ENCODE peak calls at places on chromosomes 12 and 14, in seven cellular contexts. One of them, this sample, is unnamed.

GRCh38 chr12:44968960-44969359 is 81.9 kb downstream of the DBX2 start:
- DNase-seq in ovary: no peak
- DNase-seq in astrocyte: no peak
- DNase-seq in neural progenitor cell: no peak
- DNase-seq in adrenal gland: no peak
- DNase-seq in progenitor cell of endocrine pancreas: no peak
- DNase-seq in GM13976: no peak
- DNase-seq in this sample: no peak

GRCh38 chr14:90693413-90693812 is 122.8 kb downstream of the TTC7B start:
- DNase-seq in ovary: no peak
- DNase-seq in astrocyte: no peak
- DNase-seq in neural progenitor cell: no peak
- DNase-seq in adrenal gland: no peak
- DNase-seq in progenitor cell of endocrine pancreas: no peak
- DNase-seq in GM13976: no peak
- DNase-seq in this sample: no peak

GRCh38 chr14:89660183-89660582 is 243.2 kb upstream of the FOXN3 start:
- DNase-seq in ovary: no peak
- DNase-seq in astrocyte: peak
- DNase-seq in neural progenitor cell: no peak
- DNase-seq in adrenal gland: no peak
- DNase-seq in progenitor cell of endocrine pancreas: no peak
- DNase-seq in GM13976: no peak
- DNase-seq in this sample: no peak

GRCh38 chr12:7146906-7147305 is 16.7 kb downstream of the CLSTN3 start:
- DNase-seq in ovary: no peak
- DNase-seq in astrocyte: no peak
- DNase-seq in neural progenitor cell: no peak
- DNase-seq in adrenal gland: no peak
- DNase-seq in progenitor cell of endocrine pancreas: no peak
- DNase-seq in GM13976: no peak
- DNase-seq in this sample: no peak

GRCh38 chr14:64566651-64567122 is 16.9 kb downstream of the PPP1R36 start:
- DNase-seq in ovary: no peak
- DNase-seq in astrocyte: no peak
- DNase-seq in neural progenitor cell: no peak
- DNase-seq in adrenal gland: no peak
- DNase-seq in progenitor cell of endocrine pancreas: no peak
- DNase-seq in GM13976: no peak
- DNase-seq in this sample: no peak

GRCh38 chr12:115273446-115273845 is 589.5 kb upstream of the TBX3 start:
- DNase-seq in ovary: no peak
- DNase-seq in astrocyte: peak
- DNase-seq in neural progenitor cell: no peak
- DNase-seq in adrenal gland: no peak
- DNase-seq in progenitor cell of endocrine pancreas: no peak
- DNase-seq in GM13976: no peak
- DNase-seq in this sample: no peak

GRCh38 chr12:108850854-108851573 is 6.4 kb downstream of the SSH1 start:
- DNase-seq in ovary: no peak
- DNase-seq in astrocyte: peak
- DNase-seq in neural progenitor cell: no peak
- DNase-seq in adrenal gland: peak
- DNase-seq in progenitor cell of endocrine pancreas: no peak
- DNase-seq in GM13976: peak
- DNase-seq in this sample: peak

GRCh38 chr12:108578264-108578663 is 15.9 kb downstream of the ISCU start:
- DNase-seq in ovary: no peak
- DNase-seq in astrocyte: no peak
- DNase-seq in neural progenitor cell: no peak
- DNase-seq in adrenal gland: no peak
- DNase-seq in progenitor cell of endocrine pancreas: no peak
- DNase-seq in GM13976: no peak
- DNase-seq in this sample: no peak

GRCh38 chr14:63650336-63650952 is 8.8 kb upstream of the WDR89 start:
- DNase-seq in ovary: no peak
- DNase-seq in astrocyte: no peak
- DNase-seq in neural progenitor cell: no peak
- DNase-seq in adrenal gland: no peak
- DNase-seq in progenitor cell of endocrine pancreas: no peak
- DNase-seq in GM13976: no peak
- DNase-seq in this sample: no peak

GRCh38 chr14:22002860-22003284 is 329.3 kb upstream of the OR4E1 start:
- DNase-seq in ovary: no peak
- DNase-seq in astrocyte: no peak
- DNase-seq in neural progenitor cell: peak
- DNase-seq in adrenal gland: no peak
- DNase-seq in progenitor cell of endocrine pancreas: no peak
- DNase-seq in GM13976: no peak
- DNase-seq in this sample: no peak

GRCh38 chr12:52455818-52456217 is 3.9 kb upstream of the KRT6B start:
- DNase-seq in ovary: no peak
- DNase-seq in astrocyte: no peak
- DNase-seq in neural progenitor cell: no peak
- DNase-seq in adrenal gland: no peak
- DNase-seq in progenitor cell of endocrine pancreas: no peak
- DNase-seq in GM13976: no peak
- DNase-seq in this sample: no peak

GRCh38 chr12:125683748-125684381 is 618.6 kb downstream of the AACS start:
- DNase-seq in ovary: no peak
- DNase-seq in astrocyte: no peak
- DNase-seq in neural progenitor cell: peak
- DNase-seq in adrenal gland: no peak
- DNase-seq in progenitor cell of endocrine pancreas: peak
- DNase-seq in GM13976: peak
- DNase-seq in this sample: no peak

GRCh38 chr12:3725267-3726115 is 27.4 kb downstream of the CRACR2A start:
- DNase-seq in ovary: no peak
- DNase-seq in astrocyte: no peak
- DNase-seq in neural progenitor cell: no peak
- DNase-seq in adrenal gland: no peak
- DNase-seq in progenitor cell of endocrine pancreas: no peak
- DNase-seq in GM13976: no peak
- DNase-seq in this sample: no peak

GRCh38 chr12:94841171-94841570 is 162.3 kb downstream of the NDUFA12 start:
- DNase-seq in ovary: no peak
- DNase-seq in astrocyte: no peak
- DNase-seq in neural progenitor cell: no peak
- DNase-seq in adrenal gland: no peak
- DNase-seq in progenitor cell of endocrine pancreas: no peak
- DNase-seq in GM13976: no peak
- DNase-seq in this sample: no peak

GRCh38 chr14:86311151-86311550 is 781.2 kb downstream of the FLRT2 start:
- DNase-seq in ovary: no peak
- DNase-seq in astrocyte: no peak
- DNase-seq in neural progenitor cell: no peak
- DNase-seq in adrenal gland: no peak
- DNase-seq in progenitor cell of endocrine pancreas: no peak
- DNase-seq in GM13976: no peak
- DNase-seq in this sample: no peak

GRCh38 chr12:109902866-109903265 is 2.8 kb downstream of the TCHP start:
- DNase-seq in ovary: no peak
- DNase-seq in astrocyte: no peak
- DNase-seq in neural progenitor cell: peak
- DNase-seq in adrenal gland: no peak
- DNase-seq in progenitor cell of endocrine pancreas: no peak
- DNase-seq in GM13976: no peak
- DNase-seq in this sample: no peak

GRCh38 chr12:19165446-19165845 is 35.9 kb downstream of the PLEKHA5 start:
- DNase-seq in ovary: no peak
- DNase-seq in astrocyte: no peak
- DNase-seq in neural progenitor cell: no peak
- DNase-seq in adrenal gland: no peak
- DNase-seq in progenitor cell of endocrine pancreas: no peak
- DNase-seq in GM13976: no peak
- DNase-seq in this sample: no peak

GRCh38 chr14:68792022-68792829 is 641 bp downstream of the ZFP36L1 start:
- DNase-seq in ovary: peak
- DNase-seq in astrocyte: no peak
- DNase-seq in neural progenitor cell: peak
- DNase-seq in adrenal gland: peak
- DNase-seq in progenitor cell of endocrine pancreas: no peak
- DNase-seq in GM13976: no peak
- DNase-seq in this sample: no peak

GRCh38 chr12:76688001-76688400 is 75.9 kb upstream of the ZDHHC17 start:
- DNase-seq in ovary: no peak
- DNase-seq in astrocyte: peak
- DNase-seq in neural progenitor cell: no peak
- DNase-seq in adrenal gland: no peak
- DNase-seq in progenitor cell of endocrine pancreas: no peak
- DNase-seq in GM13976: no peak
- DNase-seq in this sample: no peak

DNA sequence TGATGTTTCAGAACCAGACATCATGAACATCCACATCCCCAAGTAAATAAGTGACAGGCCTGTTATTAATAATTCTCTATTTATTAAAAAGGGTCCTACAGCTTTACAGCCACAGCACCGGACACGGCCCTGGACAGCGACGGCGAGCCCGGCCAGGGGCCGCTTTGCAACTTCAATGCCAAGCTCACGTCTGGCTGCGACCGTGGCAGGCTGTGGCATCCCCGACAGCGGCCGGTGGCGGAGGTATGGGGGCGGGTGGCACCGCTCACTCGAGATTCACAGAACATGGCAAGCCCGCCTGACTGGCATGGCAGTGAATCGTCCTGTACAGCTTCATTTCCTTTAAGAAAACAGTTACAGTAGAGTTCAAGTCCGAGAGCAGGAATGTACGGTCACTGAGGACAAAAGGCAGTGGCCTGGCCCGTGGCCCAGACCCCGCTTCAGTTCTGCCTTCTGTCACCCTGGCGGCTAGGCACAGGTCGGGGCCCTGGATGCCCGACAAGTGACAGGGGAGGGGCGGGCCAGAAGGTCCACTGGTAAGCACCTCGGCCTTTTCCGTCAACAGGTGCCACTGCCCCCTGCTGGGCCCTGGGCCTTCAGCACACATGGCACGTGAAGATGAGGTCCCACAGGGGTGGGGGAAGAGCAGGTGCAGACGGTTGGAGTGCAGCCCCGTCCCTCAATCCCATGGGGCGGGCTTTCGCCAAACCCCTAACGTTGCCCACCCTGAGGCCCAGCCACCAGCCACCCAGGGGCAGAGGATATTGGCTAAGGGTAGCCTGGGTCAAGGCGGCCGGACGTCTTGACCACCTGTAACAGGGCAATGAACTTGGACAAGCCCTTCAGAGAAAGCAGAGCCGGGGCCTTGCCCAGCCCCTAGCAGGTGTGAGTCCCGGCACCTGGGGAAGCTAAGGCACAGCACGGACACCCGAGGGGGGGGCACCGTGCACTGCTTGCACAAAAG is 30.3 kb downstream of the HIP1R start:
- DNase-seq in ovary: peak
- DNase-seq in astrocyte: no peak
- DNase-seq in neural progenitor cell: no peak
- DNase-seq in adrenal gland: peak
- DNase-seq in progenitor cell of endocrine pancreas: no peak
- DNase-seq in GM13976: no peak
- DNase-seq in this sample: no peak
- TF ChIP-seq CTCF in ovary: no peak
- TF ChIP-seq CTCF in astrocyte: peak
- TF ChIP-seq CTCF in neural progenitor cell: peak
- TF ChIP-seq CTCF in adrenal gland: no peak
- TF ChIP-seq CTCF in progenitor cell of endocrine pancreas: peak
- TF ChIP-seq CTCF in GM13976: peak
- TF ChIP-seq CTCF in this sample: no peak

DNA sequence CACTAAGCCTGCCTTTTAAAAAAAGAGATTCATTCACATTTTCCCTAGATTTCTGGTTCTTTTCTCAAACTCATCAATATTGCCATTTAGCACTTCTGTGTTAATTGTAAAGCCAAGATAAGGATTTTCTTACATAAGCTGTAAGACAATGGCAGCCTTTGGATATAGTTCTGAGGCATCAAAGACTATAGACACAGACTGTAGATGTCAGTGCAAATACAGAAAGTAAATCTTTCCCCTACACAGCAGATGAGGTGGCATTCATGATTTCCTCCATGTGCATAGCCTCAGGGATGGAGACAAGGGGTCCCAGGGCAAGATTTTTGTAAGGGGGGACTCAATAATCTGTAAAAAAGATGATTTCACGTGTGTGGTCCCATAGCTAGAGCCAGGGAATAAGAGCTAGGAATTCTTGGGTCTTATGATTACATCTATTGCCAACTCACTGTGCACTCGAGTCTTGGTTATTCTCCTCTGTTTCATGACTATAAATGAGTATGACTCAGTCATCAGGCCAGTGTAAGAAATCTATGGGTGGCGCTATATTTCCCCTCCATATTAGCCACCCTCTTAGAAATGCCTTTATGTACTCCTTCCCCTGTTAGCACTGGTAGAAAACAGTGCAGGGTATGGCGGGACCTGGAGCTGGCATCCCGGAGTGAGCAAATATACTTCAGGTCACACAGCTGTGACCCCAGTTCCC is 207.5 kb downstream of the EXOC5 start:
- DNase-seq in ovary: no peak
- DNase-seq in astrocyte: no peak
- DNase-seq in neural progenitor cell: no peak
- DNase-seq in adrenal gland: no peak
- DNase-seq in progenitor cell of endocrine pancreas: no peak
- DNase-seq in GM13976: no peak
- DNase-seq in this sample: no peak
- TF ChIP-seq CTCF in ovary: no peak
- TF ChIP-seq CTCF in astrocyte: no peak
- TF ChIP-seq CTCF in neural progenitor cell: no peak
- TF ChIP-seq CTCF in adrenal gland: no peak
- TF ChIP-seq CTCF in progenitor cell of endocrine pancreas: no peak
- TF ChIP-seq CTCF in GM13976: no peak
- TF ChIP-seq CTCF in this sample: no peak

DNA sequence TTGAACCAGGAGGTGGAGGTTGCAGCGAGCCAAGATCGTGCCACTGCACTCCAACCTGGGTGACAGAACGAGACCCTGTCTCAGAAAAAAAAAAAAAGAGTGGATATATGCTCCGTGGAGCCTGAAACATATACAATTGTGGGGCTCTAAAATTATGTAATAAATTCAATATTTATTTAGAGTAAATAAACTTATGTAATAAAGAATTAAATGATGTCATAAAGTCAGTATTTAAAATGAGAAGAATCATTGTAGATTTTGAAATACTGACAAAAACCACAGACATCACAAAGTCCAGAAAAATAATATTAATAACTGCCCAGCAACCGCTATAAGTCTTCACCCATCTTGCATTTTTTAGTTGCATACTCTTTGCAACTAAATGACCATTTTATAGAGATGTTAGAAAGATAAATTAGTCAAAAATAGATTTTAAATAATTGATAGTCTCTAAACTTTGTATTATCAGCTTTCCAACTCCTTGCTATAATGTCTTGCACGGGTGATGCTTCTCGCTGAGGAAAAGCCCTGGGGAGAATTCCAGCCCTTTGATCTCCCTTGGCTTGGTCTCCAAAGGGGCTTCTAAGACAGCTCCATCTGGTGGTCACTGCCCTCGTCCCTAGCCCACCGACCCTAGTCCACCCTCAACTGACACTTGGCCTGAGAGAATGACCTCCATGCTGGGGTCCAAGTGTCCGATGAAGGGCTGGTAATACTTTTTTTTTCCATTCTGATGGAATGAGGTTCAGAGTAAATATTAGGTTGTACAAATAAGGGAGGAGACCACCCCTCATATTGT is 7.9 kb upstream of the TMBIM6 start:
- DNase-seq in ovary: no peak
- DNase-seq in astrocyte: no peak
- DNase-seq in neural progenitor cell: peak
- DNase-seq in adrenal gland: no peak
- DNase-seq in progenitor cell of endocrine pancreas: no peak
- DNase-seq in GM13976: no peak
- DNase-seq in this sample: no peak
- TF ChIP-seq CTCF in ovary: no peak
- TF ChIP-seq CTCF in astrocyte: no peak
- TF ChIP-seq CTCF in neural progenitor cell: peak
- TF ChIP-seq CTCF in adrenal gland: no peak
- TF ChIP-seq CTCF in progenitor cell of endocrine pancreas: no peak
- TF ChIP-seq CTCF in GM13976: no peak
- TF ChIP-seq CTCF in this sample: no peak

GRCh38 chr12:54689984-54690383 is 41.8 kb upstream of the DCD start:
- DNase-seq in ovary: no peak
- DNase-seq in astrocyte: no peak
- DNase-seq in neural progenitor cell: peak
- DNase-seq in adrenal gland: no peak
- DNase-seq in progenitor cell of endocrine pancreas: no peak
- DNase-seq in GM13976: no peak
- DNase-seq in this sample: no peak
- TF ChIP-seq CTCF in ovary: no peak
- TF ChIP-seq CTCF in astrocyte: no peak
- TF ChIP-seq CTCF in neural progenitor cell: peak
- TF ChIP-seq CTCF in adrenal gland: no peak
- TF ChIP-seq CTCF in progenitor cell of endocrine pancreas: peak
- TF ChIP-seq CTCF in GM13976: peak
- TF ChIP-seq CTCF in this sample: no peak

This sample was measured in activated B cell treated with CpG ODN at 0.5 μM for 24 hours.